ENCODE peak calls at places on chromosomes 12 and 14, in six cellular contexts. K, F, J, O, Q and L are unnamed samples.

GRCh38 chr12:109583733-109584132 is 10.1 kb downstream of the MVK start:
- DNase-seq in K (no peak), F (no peak), J (no peak), O (no peak), Q (no peak), L (no peak)

GRCh38 chr12:132157733-132158409 is 13.6 kb downstream of the NOC4L start:
- DNase-seq in K (no peak), F (no peak), J (no peak), O (no peak), Q (no peak), L (no peak)

GRCh38 chr14:55625481-55625880 is 45.5 kb downstream of the KTN1 start:
- DNase-seq in K (no peak), F (no peak), J (no peak), O (no peak), Q (no peak), L (no peak)

GRCh38 chr14:102500190-102500661 is 9.3 kb downstream of the ANKRD9 start:
- DNase-seq in K (peak; percentile 5), F (no peak), J (no peak), O (no peak), Q (no peak), L (no peak)

GRCh38 chr14:95516554-95517209 is at the start of gene SYNE3:
- DNase-seq in K (peak; percentile 93), F (peak; percentile 32), J (peak; percentile 58), O (peak; percentile 57), Q (no peak), L (no peak)

GRCh38 chr12:51926718-51927117 is 19.4 kb downstream of the ACVRL1 start:
- DNase-seq in K (peak; percentile 48), F (peak; percentile 70), J (no peak), O (peak; percentile 36), Q (no peak), L (peak; percentile 48)

GRCh38 chr14:101622251-101623076 is 61.2 kb downstream of the DIO3 start:
- DNase-seq in K (no peak), F (no peak), J (no peak), O (no peak), Q (no peak), L (no peak)

GRCh38 chr12:9699898-9700605 is 30.5 kb downstream of the CLEC2D start:
- DNase-seq in K (no peak), F (no peak), J (no peak), O (no peak), Q (no peak), L (no peak)

GRCh38 chr12:12506541-12506940 is 56.1 kb downstream of the DUSP16 start:
- DNase-seq in K (no peak), F (no peak), J (no peak), O (peak; percentile 16), Q (no peak), L (no peak)

GRCh38 chr14:55580401-55581010 is 499 bp downstream of the KTN1 start:
- DNase-seq in K (peak; percentile 69), F (peak; percentile 57), J (no peak), O (peak; percentile 38), Q (no peak), L (no peak)

GRCh38 chr14:70789361-70789760 is 20.0 kb downstream of the MAP3K9 start:
- DNase-seq in K (no peak), F (no peak), J (no peak), O (no peak), Q (no peak), L (no peak)
- TF ChIP-seq SP1 in K (no peak), F (no peak), J (no peak), O (no peak), Q (no peak), L (no peak)

GRCh38 chr12:56377310-56377988 is 14.8 kb upstream of the APOF start:
- DNase-seq in K (peak; percentile 57), F (no peak), J (no peak), O (no peak), Q (no peak), L (peak; percentile 12)
- TF ChIP-seq SP1 in K (no peak), F (no peak), J (no peak), O (no peak), Q (no peak), L (no peak)

DNA sequence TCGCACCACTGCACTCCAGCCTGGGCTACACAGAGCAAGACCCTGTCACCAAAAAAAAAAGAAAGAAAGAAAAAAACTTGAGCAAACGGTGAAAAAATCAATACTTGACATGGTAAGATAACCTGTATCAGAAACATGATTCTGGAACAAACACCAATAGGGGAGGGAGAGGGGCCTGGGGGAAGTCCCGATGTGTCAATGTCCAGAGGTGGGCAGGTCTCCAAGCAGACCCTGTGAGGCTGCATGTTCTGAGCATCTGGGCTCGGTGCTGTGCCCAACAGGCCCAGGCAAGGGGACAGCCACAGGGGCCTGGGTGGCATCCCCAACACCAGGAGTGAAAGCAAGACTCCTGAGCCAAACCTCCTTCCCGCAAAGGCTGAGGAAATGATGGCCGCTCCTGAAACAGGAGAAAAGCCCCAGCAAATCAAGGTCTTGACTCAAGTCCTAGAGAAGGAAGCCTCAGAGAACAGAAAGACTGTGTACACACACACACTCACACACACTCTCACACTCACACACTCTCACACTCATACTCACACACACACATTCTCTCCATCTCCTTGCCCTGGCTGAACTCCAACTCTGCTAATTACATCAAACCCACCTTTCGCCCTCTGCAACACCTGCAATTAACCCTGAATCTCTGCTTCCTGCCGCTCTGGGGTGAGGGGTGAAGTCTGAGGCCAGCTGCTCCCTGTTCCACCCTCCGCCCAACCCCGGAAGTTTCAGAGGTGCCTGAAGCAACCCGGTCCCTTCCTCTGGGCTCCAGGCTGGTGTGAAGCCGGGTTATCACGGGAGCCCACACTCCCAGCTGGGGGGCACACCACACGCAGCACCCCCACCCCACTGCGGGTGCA is 20.4 kb downstream of the CCDC88C start:
- DNase-seq in K (no peak), F (peak; percentile 51), J (peak; percentile 67), O (no peak), Q (no peak), L (no peak)
- TF ChIP-seq SP1 in K (no peak), F (no peak), J (no peak), O (no peak), Q (peak; percentile 10), L (no peak)

GRCh38 chr12:125243811-125244210 is 178.6 kb downstream of the AACS start:
- DNase-seq in K (no peak), F (no peak), J (no peak), O (no peak), Q (no peak), L (no peak)

GRCh38 chr12:125244338-125244737 is 179.1 kb downstream of the AACS start:
- DNase-seq in K (no peak), F (no peak), J (no peak), O (no peak), Q (no peak), L (no peak)

GRCh38 chr12:125247477-125247876 is 182.2 kb downstream of the AACS start:
- DNase-seq in K (peak; percentile 29), F (no peak), J (no peak), O (peak; percentile 24), Q (no peak), L (no peak)

GRCh38 chr12:125246346-125246656 is 181.1 kb downstream of the AACS start:
- DNase-seq in K (no peak), F (no peak), J (no peak), O (no peak), Q (no peak), L (no peak)

DNA sequence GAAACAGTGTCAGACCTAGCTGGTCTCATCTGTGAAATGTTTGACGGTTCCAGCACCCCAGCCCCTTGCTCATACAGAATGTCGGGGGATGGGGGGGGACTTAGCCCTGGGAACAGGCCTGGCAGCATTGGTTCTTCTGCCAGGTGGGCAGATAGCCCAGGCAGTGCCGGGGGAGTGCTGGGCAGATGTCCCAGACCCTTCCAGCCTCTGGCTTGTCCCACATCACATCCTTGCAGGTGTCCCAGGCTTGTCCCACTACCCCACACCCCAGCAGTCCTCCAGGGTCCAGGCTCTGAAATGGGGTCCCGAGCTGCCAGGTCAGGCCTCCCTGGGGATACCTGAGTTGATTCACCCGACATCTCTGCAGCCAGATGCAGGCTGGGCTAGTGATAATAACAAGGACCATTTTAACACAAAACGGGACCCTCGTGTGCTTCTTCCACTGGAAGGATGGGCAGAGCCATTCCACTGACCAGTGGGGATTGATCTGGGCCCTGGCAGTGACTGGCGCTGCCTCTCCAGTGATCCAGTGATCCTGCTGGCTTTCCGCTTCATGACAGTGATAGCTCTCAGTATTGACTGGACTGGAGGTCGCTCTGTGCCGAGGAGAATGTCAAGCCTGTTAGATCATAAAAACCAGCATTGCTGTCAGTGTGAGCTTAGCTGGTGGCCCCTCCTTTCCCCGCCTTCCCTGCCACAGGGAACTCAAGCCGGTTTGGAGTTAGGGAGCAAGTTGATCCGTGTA is 180.5 kb downstream of the AACS start:
- DNase-seq in K (no peak), F (no peak), J (no peak), O (no peak), Q (no peak), L (no peak)
- TF ChIP-seq SP1 in K (no peak), F (no peak), J (no peak), O (no peak), Q (no peak), L (no peak)

GRCh38 chr12:122064034-122064777 is 14.3 kb upstream of the MLXIP start:
- DNase-seq in K (peak; percentile 96), F (peak; percentile 94), J (peak; percentile 87), O (peak; percentile 93), Q (peak; percentile 50), L (peak; percentile 99)
- TF ChIP-seq SP1 in K (peak; percentile 93), F (peak; percentile 55), J (peak; percentile 91), O (no peak), Q (peak; percentile 82), L (peak; percentile 91)

DNA sequence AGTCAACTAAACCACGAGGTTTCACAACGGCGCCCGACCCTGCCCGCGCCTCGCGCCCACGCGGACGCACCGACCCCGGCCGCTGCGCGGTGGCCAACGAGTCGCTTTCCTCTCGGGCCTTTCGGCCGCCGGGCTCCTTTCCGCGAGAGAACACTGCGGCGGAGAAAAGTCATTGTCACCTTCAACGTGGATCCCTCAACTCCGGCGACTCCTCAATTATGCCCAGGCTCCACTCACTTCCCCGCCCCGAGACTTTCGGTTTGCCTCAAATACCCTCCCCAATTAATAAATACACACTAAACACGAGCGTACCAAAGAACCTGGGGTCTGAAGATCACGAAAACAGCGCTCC is 450 bp downstream of the SINHCAF start:
- DNase-seq in K (no peak), F (no peak), J (no peak), O (no peak), Q (no peak), L (no peak)
- TF ChIP-seq SP1 in K (no peak), F (no peak), J (no peak), O (no peak), Q (no peak), L (no peak)